ENCODE peak calls at places on chromosomes 12 and 14, in eight cellular contexts. One of them, this sample, is unnamed. For H3K27me3, the result is how much of the 10 kb centered on the place peaks cover.

GRCh38 chr14:20516921-20517320 is 11.6 kb downstream of the RNASE10 start:
- DNase-seq in CD8-positive, alpha-beta T cell: no peak
- DNase-seq in SJSA1: no peak
- DNase-seq in hepatocyte: no peak
- DNase-seq in left ventricle myocardium inferior: no peak
- DNase-seq in DND-41: no peak
- DNase-seq in testis: no peak
- DNase-seq in tibial nerve: no peak
- DNase-seq in this sample: no peak

GRCh38 chr12:6465467-6466183 is 4.9 kb downstream of the VAMP1 start:
- DNase-seq in CD8-positive, alpha-beta T cell: peak
- DNase-seq in SJSA1: no peak
- DNase-seq in hepatocyte: peak
- DNase-seq in left ventricle myocardium inferior: no peak
- DNase-seq in DND-41: peak
- DNase-seq in testis: peak
- DNase-seq in tibial nerve: no peak
- DNase-seq in this sample: no peak

GRCh38 chr14:61749867-61750266 is 12.4 kb upstream of the SNAPC1 start:
- DNase-seq in CD8-positive, alpha-beta T cell: no peak
- DNase-seq in SJSA1: no peak
- DNase-seq in hepatocyte: peak
- DNase-seq in left ventricle myocardium inferior: no peak
- DNase-seq in DND-41: no peak
- DNase-seq in testis: no peak
- DNase-seq in tibial nerve: no peak
- DNase-seq in this sample: no peak

GRCh38 chr12:76883151-76883550 is 4.3 kb upstream of the CSRP2 start:
- DNase-seq in CD8-positive, alpha-beta T cell: no peak
- DNase-seq in SJSA1: no peak
- DNase-seq in hepatocyte: no peak
- DNase-seq in left ventricle myocardium inferior: no peak
- DNase-seq in DND-41: no peak
- DNase-seq in testis: no peak
- DNase-seq in tibial nerve: no peak
- DNase-seq in this sample: no peak

GRCh38 chr12:69129564-69129963 is 109.8 kb upstream of the CPSF6 start:
- DNase-seq in CD8-positive, alpha-beta T cell: no peak
- DNase-seq in SJSA1: no peak
- DNase-seq in hepatocyte: no peak
- DNase-seq in left ventricle myocardium inferior: no peak
- DNase-seq in DND-41: no peak
- DNase-seq in testis: no peak
- DNase-seq in tibial nerve: no peak
- DNase-seq in this sample: no peak

GRCh38 chr12:92253301-92253700 is 107.7 kb upstream of the BTG1 start:
- DNase-seq in CD8-positive, alpha-beta T cell: no peak
- DNase-seq in SJSA1: no peak
- DNase-seq in hepatocyte: no peak
- DNase-seq in left ventricle myocardium inferior: no peak
- DNase-seq in DND-41: no peak
- DNase-seq in testis: no peak
- DNase-seq in tibial nerve: no peak
- DNase-seq in this sample: no peak

GRCh38 chr12:113232787-113233585 is 11.7 kb downstream of the TPCN1 start:
- DNase-seq in CD8-positive, alpha-beta T cell: peak
- DNase-seq in SJSA1: no peak
- DNase-seq in hepatocyte: no peak
- DNase-seq in left ventricle myocardium inferior: peak
- DNase-seq in DND-41: no peak
- DNase-seq in testis: no peak
- DNase-seq in tibial nerve: no peak
- DNase-seq in this sample: peak

GRCh38 chr12:32824596-32824995 is 68.9 kb upstream of the YARS2 start:
- DNase-seq in CD8-positive, alpha-beta T cell: no peak
- DNase-seq in SJSA1: no peak
- DNase-seq in hepatocyte: no peak
- DNase-seq in left ventricle myocardium inferior: no peak
- DNase-seq in DND-41: no peak
- DNase-seq in testis: no peak
- DNase-seq in tibial nerve: no peak
- DNase-seq in this sample: no peak

GRCh38 chr12:31929140-31929526 is 30.1 kb upstream of the RESF1 start:
- DNase-seq in CD8-positive, alpha-beta T cell: no peak
- DNase-seq in SJSA1: no peak
- DNase-seq in hepatocyte: no peak
- DNase-seq in left ventricle myocardium inferior: no peak
- DNase-seq in DND-41: no peak
- DNase-seq in testis: no peak
- DNase-seq in tibial nerve: no peak
- DNase-seq in this sample: no peak

DNA sequence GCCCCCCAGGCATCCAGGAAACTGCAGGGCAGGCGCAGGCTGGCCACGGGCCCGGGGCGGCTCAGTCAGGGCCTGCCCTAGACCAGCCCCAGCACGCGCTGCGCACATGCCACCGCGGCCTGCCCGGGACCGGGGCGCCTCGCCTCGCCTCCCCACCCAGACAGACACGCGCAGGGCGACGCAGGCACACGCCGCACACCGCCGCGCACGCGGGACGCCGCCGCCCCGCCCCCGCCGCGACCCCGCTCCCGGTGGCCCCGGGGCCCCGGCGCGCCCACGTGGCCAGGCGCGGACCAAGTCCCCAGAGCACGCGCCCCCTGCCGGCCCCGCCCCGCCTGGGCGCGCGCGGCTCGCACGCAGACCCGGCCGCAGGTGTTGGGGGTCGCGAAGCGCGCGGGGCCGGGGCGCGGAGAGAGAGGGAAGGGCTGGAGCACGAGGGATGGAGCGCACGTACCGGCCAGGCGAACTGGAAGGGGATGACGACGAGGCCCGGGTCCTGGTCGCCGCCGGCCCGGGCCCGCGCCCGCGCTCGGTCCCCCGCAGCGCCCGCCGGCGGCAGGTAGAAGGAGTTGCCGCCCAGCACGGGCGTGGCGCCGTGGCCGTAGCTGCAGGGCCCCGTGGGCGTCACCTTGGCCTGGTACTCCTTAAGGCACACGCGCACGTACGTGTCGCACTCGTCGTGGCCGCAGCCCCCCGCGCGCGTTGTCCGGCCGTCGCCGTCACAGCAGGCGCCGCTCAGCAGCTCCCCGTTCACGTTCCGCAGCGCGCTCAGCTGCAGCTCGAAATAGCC is 1.1 kb downstream of the JAG2 start:
- DNase-seq in CD8-positive, alpha-beta T cell: no peak
- DNase-seq in SJSA1: no peak
- DNase-seq in hepatocyte: peak
- DNase-seq in left ventricle myocardium inferior: no peak
- DNase-seq in DND-41: no peak
- DNase-seq in testis: no peak
- DNase-seq in tibial nerve: no peak
- DNase-seq in this sample: no peak
- H3K4me3 ChIP-seq in CD8-positive, alpha-beta T cell: no peak
- H3K4me3 ChIP-seq in SJSA1: peak
- H3K4me3 ChIP-seq in hepatocyte: peak
- H3K4me3 ChIP-seq in left ventricle myocardium inferior: peak
- H3K4me3 ChIP-seq in DND-41: no peak
- H3K4me3 ChIP-seq in testis: peak
- H3K4me3 ChIP-seq in tibial nerve: no peak
- H3K4me3 ChIP-seq in this sample: peak

DNA sequence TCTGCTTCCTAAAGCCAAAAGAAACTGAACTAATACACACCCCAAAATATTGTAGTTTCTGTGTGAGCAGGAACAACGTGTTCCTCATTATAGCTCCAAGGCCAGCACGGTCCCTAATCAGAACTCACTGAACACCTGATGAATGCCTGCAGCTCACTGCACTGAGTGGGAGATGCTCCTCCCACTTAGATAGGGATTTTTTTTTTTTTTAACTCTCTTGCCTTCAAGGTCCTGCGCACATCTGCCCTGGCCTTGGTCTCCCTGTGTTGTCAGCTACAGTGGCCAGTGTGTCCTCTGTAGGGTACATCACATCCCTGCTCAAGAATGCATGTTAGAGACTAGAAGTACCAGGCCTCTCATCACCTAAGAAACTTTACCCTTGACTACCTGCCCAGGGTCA is 44.3 kb upstream of the TMPO start:
- DNase-seq in CD8-positive, alpha-beta T cell: no peak
- DNase-seq in SJSA1: no peak
- DNase-seq in hepatocyte: no peak
- DNase-seq in left ventricle myocardium inferior: no peak
- DNase-seq in DND-41: no peak
- DNase-seq in testis: peak
- DNase-seq in tibial nerve: no peak
- DNase-seq in this sample: no peak
- H3K27me3 ChIP-seq in CD8-positive, alpha-beta T cell: under half
- H3K27me3 ChIP-seq in SJSA1: under half
- H3K27me3 ChIP-seq in hepatocyte: under half
- H3K27me3 ChIP-seq in left ventricle myocardium inferior: under half
- H3K27me3 ChIP-seq in DND-41: under half
- H3K27me3 ChIP-seq in testis: under half
- H3K27me3 ChIP-seq in tibial nerve: under half
- H3K27me3 ChIP-seq in this sample: under half

GRCh38 chr12:121223947-121224285 is 14.0 kb downstream of the P2RX4 start:
- DNase-seq in CD8-positive, alpha-beta T cell: no peak
- DNase-seq in SJSA1: no peak
- DNase-seq in hepatocyte: no peak
- DNase-seq in left ventricle myocardium inferior: no peak
- DNase-seq in DND-41: no peak
- DNase-seq in testis: no peak
- DNase-seq in tibial nerve: no peak
- DNase-seq in this sample: no peak

GRCh38 chr12:121224591-121224990 is 14.7 kb downstream of the P2RX4 start:
- DNase-seq in CD8-positive, alpha-beta T cell: peak
- DNase-seq in SJSA1: no peak
- DNase-seq in hepatocyte: no peak
- DNase-seq in left ventricle myocardium inferior: no peak
- DNase-seq in DND-41: no peak
- DNase-seq in testis: peak
- DNase-seq in tibial nerve: no peak
- DNase-seq in this sample: no peak

GRCh38 chr12:121222847-121223246 is 12.9 kb downstream of the P2RX4 start:
- DNase-seq in CD8-positive, alpha-beta T cell: no peak
- DNase-seq in SJSA1: no peak
- DNase-seq in hepatocyte: no peak
- DNase-seq in left ventricle myocardium inferior: no peak
- DNase-seq in DND-41: no peak
- DNase-seq in testis: no peak
- DNase-seq in tibial nerve: no peak
- DNase-seq in this sample: no peak

GRCh38 chr12:121226399-121226798 is 16.5 kb downstream of the P2RX4 start:
- DNase-seq in CD8-positive, alpha-beta T cell: no peak
- DNase-seq in SJSA1: no peak
- DNase-seq in hepatocyte: no peak
- DNase-seq in left ventricle myocardium inferior: no peak
- DNase-seq in DND-41: no peak
- DNase-seq in testis: no peak
- DNase-seq in tibial nerve: no peak
- DNase-seq in this sample: no peak

DNA sequence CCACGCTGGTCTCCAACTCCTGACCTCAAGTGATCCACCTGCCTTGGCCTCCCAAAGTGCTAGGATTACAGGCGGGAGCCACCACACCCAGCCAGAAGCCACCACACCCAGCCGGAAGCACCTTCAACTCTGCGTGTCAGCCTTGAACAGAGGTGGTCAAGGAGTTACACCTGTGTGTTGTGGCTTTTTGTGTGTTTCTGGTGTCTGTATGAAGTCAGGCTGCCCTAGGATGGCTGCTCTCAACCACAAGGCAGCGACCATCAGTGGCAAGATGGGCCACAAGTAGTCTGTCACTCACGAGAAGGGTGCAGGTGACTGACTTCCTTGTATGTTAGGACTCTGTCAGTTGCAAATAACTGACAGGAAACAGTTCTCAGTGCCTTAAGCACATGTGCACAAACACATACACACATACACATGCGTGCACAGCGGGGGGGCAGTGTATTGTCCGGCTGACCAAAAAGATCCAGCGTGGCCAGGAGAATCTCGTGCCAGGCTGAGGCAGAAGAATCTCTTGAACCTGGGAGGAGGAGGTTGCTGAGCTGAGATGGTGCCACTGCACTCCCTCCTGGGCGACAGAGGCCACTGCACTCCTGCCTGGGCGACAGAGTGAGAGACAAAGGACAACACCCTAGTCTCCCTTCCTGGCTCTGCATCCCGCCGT is 13.5 kb downstream of the P2RX4 start:
- DNase-seq in CD8-positive, alpha-beta T cell: no peak
- DNase-seq in SJSA1: no peak
- DNase-seq in hepatocyte: no peak
- DNase-seq in left ventricle myocardium inferior: no peak
- DNase-seq in DND-41: peak
- DNase-seq in testis: peak
- DNase-seq in tibial nerve: no peak
- DNase-seq in this sample: no peak
- H3K4me3 ChIP-seq in CD8-positive, alpha-beta T cell: no peak
- H3K4me3 ChIP-seq in SJSA1: no peak
- H3K4me3 ChIP-seq in hepatocyte: no peak
- H3K4me3 ChIP-seq in left ventricle myocardium inferior: no peak
- H3K4me3 ChIP-seq in DND-41: no peak
- H3K4me3 ChIP-seq in testis: no peak
- H3K4me3 ChIP-seq in tibial nerve: no peak
- H3K4me3 ChIP-seq in this sample: no peak

GRCh38 chr14:51093371-51094281 is 1.3 kb downstream of the TRIM9 start:
- DNase-seq in CD8-positive, alpha-beta T cell: peak
- DNase-seq in SJSA1: no peak
- DNase-seq in hepatocyte: peak
- DNase-seq in left ventricle myocardium inferior: peak
- DNase-seq in DND-41: peak
- DNase-seq in testis: peak
- DNase-seq in tibial nerve: no peak
- DNase-seq in this sample: peak

GRCh38 chr14:51094901-51095853 is at the start of gene TRIM9:
- DNase-seq in CD8-positive, alpha-beta T cell: peak
- DNase-seq in SJSA1: peak
- DNase-seq in hepatocyte: peak
- DNase-seq in left ventricle myocardium inferior: peak
- DNase-seq in DND-41: peak
- DNase-seq in testis: peak
- DNase-seq in tibial nerve: peak
- DNase-seq in this sample: peak

GRCh38 chr14:51094282-51094821 is 553 bp downstream of the TRIM9 start:
- DNase-seq in CD8-positive, alpha-beta T cell: peak
- DNase-seq in SJSA1: no peak
- DNase-seq in hepatocyte: peak
- DNase-seq in left ventricle myocardium inferior: no peak
- DNase-seq in DND-41: no peak
- DNase-seq in testis: no peak
- DNase-seq in tibial nerve: no peak
- DNase-seq in this sample: peak

GRCh38 chr14:51095854-51096823 is 1.2 kb upstream of the TRIM9 start:
- DNase-seq in CD8-positive, alpha-beta T cell: no peak
- DNase-seq in SJSA1: no peak
- DNase-seq in hepatocyte: peak
- DNase-seq in left ventricle myocardium inferior: no peak
- DNase-seq in DND-41: no peak
- DNase-seq in testis: peak
- DNase-seq in tibial nerve: no peak
- DNase-seq in this sample: peak

DNA sequence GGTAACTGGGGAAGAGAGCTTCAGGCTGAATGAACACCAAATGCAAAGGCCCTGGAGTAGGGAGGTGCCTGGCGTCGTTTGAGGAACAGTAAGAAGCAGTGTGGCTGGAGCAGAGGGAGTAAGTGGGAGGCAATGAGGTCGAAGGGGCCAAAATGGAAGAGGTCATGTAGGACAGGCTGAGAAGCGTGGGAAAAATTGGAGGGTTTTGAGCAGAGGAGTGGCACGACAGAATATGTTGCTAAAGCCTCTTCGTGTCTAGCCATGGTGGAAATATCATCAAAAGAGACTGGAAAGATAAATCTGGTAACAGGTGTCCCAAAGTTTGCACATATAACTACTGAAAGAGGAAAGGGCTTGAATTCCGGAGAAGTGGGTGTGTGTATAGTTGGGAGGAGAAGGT is 1.9 kb downstream of the TRIM9 start:
- DNase-seq in CD8-positive, alpha-beta T cell: no peak
- DNase-seq in SJSA1: no peak
- DNase-seq in hepatocyte: no peak
- DNase-seq in left ventricle myocardium inferior: no peak
- DNase-seq in DND-41: no peak
- DNase-seq in testis: no peak
- DNase-seq in tibial nerve: no peak
- DNase-seq in this sample: no peak
- H3K27me3 ChIP-seq in CD8-positive, alpha-beta T cell: under half
- H3K27me3 ChIP-seq in SJSA1: half or more
- H3K27me3 ChIP-seq in hepatocyte: under half
- H3K27me3 ChIP-seq in left ventricle myocardium inferior: half or more
- H3K27me3 ChIP-seq in DND-41: under half
- H3K27me3 ChIP-seq in testis: under half
- H3K27me3 ChIP-seq in tibial nerve: under half
- H3K27me3 ChIP-seq in this sample: under half

This sample was measured in right cardiac atrium.